ENCODE peak calls at places on chromosome 16, in five cellular contexts. F is pons; Q is HFFc6; I is substantia nigra; U is activated CD4-positive, alpha-beta T cell treated with anti-CD3 and anti-CD28 coated beads for 36 hours. L is an unnamed sample.

GRCh38 chr16:68069511-68070248 is 15.5 kb upstream of the NFATC3 start:
- DNase-seq in F (no peak), I (no peak), Q (no peak), U (peak; percentile 54), L (no peak)

GRCh38 chr16:57165923-57166322 is 19.9 kb downstream of the PSME3IP1 start:
- DNase-seq in Q (no peak), F (peak; percentile 58), U (no peak), I (no peak), L (peak; percentile 71)

GRCh38 chr16:57803413-57803990 is 1.2 kb upstream of the KIFC3 start:
- DNase-seq in I (no peak), Q (no peak), U (no peak), F (peak; percentile 83), L (no peak)

GRCh38 chr16:89170346-89171215 is 967 bp upstream of the CDH15 start:
- DNase-seq in I (no peak), U (peak; percentile 60), F (no peak), Q (no peak), L (no peak)

GRCh38 chr16:73202176-73202729 is 154.3 kb upstream of the ZFHX3 start:
- DNase-seq in U (no peak), I (no peak), Q (peak; percentile 94), F (no peak), L (peak; percentile 94)

GRCh38 chr16:87575027-87575804 is 27.1 kb upstream of the JPH3 start:
- DNase-seq in Q (no peak), U (no peak), I (no peak), F (no peak), L (no peak)

GRCh38 chr16:84600343-84601229 is 17.3 kb downstream of the COTL1 start:
- DNase-seq in U (peak; percentile 60), I (no peak), Q (no peak), F (peak; percentile 54), L (no peak)

GRCh38 chr16:68486671-68487495 is 38.6 kb upstream of the SMPD3 start:
- DNase-seq in F (peak; percentile 38), U (no peak), I (no peak), Q (no peak), L (no peak)

GRCh38 chr16:3364774-3365427 is 9.2 kb downstream of the OR2C1 start:
- DNase-seq in Q (peak; percentile 95), I (peak; percentile 85), U (peak; percentile 94), F (peak; percentile 94), L (peak; percentile 94)

L was measured in fibroblast of the conjunctiva.